ENCODE peak calls at places on chromosomes 1 and 21, in nine cellular contexts. One of them, this sample, is unnamed.

GRCh38 chr1:240582953-240583352 is 29.0 kb downstream of the GREM2 start:
- DNase-seq in CD8-positive, alpha-beta T cell: no peak
- DNase-seq in left ventricle myocardium inferior: no peak
- DNase-seq in fibroblast of villous mesenchyme: peak
- DNase-seq in AG04450: no peak
- DNase-seq in cardiac muscle cell: no peak
- DNase-seq in AG10803: peak
- DNase-seq in fibroblast of lung: peak
- DNase-seq in GM12864: no peak
- DNase-seq in this sample: no peak

GRCh38 chr1:34929853-34930701 is 627 bp upstream of the DLGAP3 start:
- DNase-seq in fibroblast of villous mesenchyme: no peak
- DNase-seq in AG10803: no peak
- DNase-seq in GM12864: no peak
- DNase-seq in cardiac muscle cell: no peak
- DNase-seq in left ventricle myocardium inferior: no peak
- DNase-seq in AG04450: no peak
- DNase-seq in CD8-positive, alpha-beta T cell: no peak
- DNase-seq in fibroblast of lung: no peak
- DNase-seq in this sample: no peak

GRCh38 chr21:45305831-45306230 is 18.1 kb upstream of the POFUT2 start:
- DNase-seq in fibroblast of villous mesenchyme: no peak
- DNase-seq in left ventricle myocardium inferior: peak
- DNase-seq in AG04450: no peak
- DNase-seq in AG10803: no peak
- DNase-seq in GM12864: no peak
- DNase-seq in fibroblast of lung: peak
- DNase-seq in cardiac muscle cell: peak
- DNase-seq in CD8-positive, alpha-beta T cell: no peak
- DNase-seq in this sample: no peak

GRCh38 chr1:16167331-16168143 is 11.7 kb upstream of the EPHA2 start:
- DNase-seq in fibroblast of villous mesenchyme: no peak
- DNase-seq in AG10803: no peak
- DNase-seq in fibroblast of lung: no peak
- DNase-seq in left ventricle myocardium inferior: no peak
- DNase-seq in cardiac muscle cell: no peak
- DNase-seq in AG04450: no peak
- DNase-seq in CD8-positive, alpha-beta T cell: peak
- DNase-seq in GM12864: no peak
- DNase-seq in this sample: peak

GRCh38 chr1:230768903-230769570 is 21.8 kb downstream of the CAPN9 start:
- DNase-seq in fibroblast of villous mesenchyme: peak
- DNase-seq in GM12864: no peak
- DNase-seq in AG04450: peak
- DNase-seq in fibroblast of lung: peak
- DNase-seq in cardiac muscle cell: peak
- DNase-seq in CD8-positive, alpha-beta T cell: no peak
- DNase-seq in left ventricle myocardium inferior: no peak
- DNase-seq in AG10803: peak
- DNase-seq in this sample: no peak

GRCh38 chr1:6441586-6441985 is 17.0 kb downstream of the ESPN start:
- DNase-seq in fibroblast of lung: no peak
- DNase-seq in fibroblast of villous mesenchyme: no peak
- DNase-seq in AG04450: no peak
- DNase-seq in left ventricle myocardium inferior: no peak
- DNase-seq in CD8-positive, alpha-beta T cell: no peak
- DNase-seq in GM12864: no peak
- DNase-seq in cardiac muscle cell: no peak
- DNase-seq in AG10803: no peak
- DNase-seq in this sample: no peak

GRCh38 chr1:155324041-155324716 is 3.5 kb downstream of the RUSC1 start:
- DNase-seq in fibroblast of lung: peak
- DNase-seq in fibroblast of villous mesenchyme: peak
- DNase-seq in cardiac muscle cell: peak
- DNase-seq in CD8-positive, alpha-beta T cell: peak
- DNase-seq in left ventricle myocardium inferior: peak
- DNase-seq in AG04450: peak
- DNase-seq in GM12864: peak
- DNase-seq in AG10803: peak
- DNase-seq in this sample: peak

GRCh38 chr1:54047384-54048315 is 5.4 kb downstream of the TMEM59 start:
- DNase-seq in AG04450: no peak
- DNase-seq in AG10803: no peak
- DNase-seq in fibroblast of villous mesenchyme: peak
- DNase-seq in left ventricle myocardium inferior: no peak
- DNase-seq in GM12864: no peak
- DNase-seq in cardiac muscle cell: no peak
- DNase-seq in CD8-positive, alpha-beta T cell: no peak
- DNase-seq in fibroblast of lung: peak
- DNase-seq in this sample: no peak

GRCh38 chr1:7898962-7899361 is 41.7 kb downstream of the TNFRSF9 start:
- DNase-seq in cardiac muscle cell: no peak
- DNase-seq in AG04450: no peak
- DNase-seq in GM12864: no peak
- DNase-seq in fibroblast of villous mesenchyme: no peak
- DNase-seq in CD8-positive, alpha-beta T cell: no peak
- DNase-seq in left ventricle myocardium inferior: no peak
- DNase-seq in fibroblast of lung: no peak
- DNase-seq in AG10803: no peak
- DNase-seq in this sample: no peak

DNA sequence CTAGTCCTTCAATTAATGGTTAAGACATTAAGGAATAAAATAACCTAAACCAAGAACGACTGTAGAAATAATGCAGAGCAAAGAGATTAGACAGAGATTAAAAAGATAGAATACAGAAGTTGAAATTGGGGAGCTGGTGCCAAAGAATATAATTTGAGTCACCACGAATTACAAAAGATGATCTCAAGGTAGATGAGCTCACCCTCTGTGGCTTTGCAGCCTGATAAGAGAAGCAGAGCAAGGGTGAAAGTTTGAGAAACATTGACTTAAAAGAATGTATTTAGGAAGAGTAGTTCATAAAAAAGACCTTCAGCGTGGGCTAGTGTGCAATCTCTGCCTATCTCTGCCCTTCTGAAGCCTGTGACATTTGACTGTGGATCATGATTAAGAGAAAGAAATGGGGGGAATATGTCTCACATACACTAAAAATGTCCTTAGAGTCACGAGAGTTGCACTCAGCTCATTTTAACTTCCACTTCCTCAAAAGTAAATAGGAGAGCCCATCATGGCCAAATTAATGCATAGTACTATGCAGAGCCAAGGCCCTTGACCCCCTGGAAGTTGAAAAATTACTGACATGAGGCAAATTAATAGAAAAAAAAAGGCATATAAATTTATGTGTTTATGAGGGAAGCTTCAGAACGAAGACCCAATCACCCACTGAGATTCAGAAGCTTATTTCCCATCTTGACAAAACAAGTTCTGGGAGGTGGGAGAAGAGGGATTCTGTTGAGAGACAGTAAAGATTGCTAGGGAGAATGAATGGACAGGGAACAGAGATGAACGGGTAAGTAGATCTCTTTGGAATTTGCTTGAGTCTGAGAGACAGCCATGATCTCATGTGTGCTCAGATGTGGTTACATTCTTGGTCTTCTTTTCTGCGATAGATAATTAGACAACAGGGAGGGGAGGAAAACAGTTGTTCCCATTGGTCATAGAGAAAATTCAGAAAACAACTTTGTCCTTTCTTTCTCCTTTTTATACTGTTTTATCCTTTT is 395.4 kb upstream of the LRRC7 start:
- DNase-seq in AG04450: no peak
- DNase-seq in fibroblast of lung: peak
- DNase-seq in left ventricle myocardium inferior: no peak
- DNase-seq in CD8-positive, alpha-beta T cell: no peak
- DNase-seq in fibroblast of villous mesenchyme: peak
- DNase-seq in AG10803: no peak
- DNase-seq in GM12864: no peak
- DNase-seq in cardiac muscle cell: peak
- DNase-seq in this sample: no peak
- TF ChIP-seq CTCF in AG04450: no peak
- TF ChIP-seq CTCF in fibroblast of lung: no peak
- TF ChIP-seq CTCF in left ventricle myocardium inferior: no peak
- TF ChIP-seq CTCF in CD8-positive, alpha-beta T cell: no peak
- TF ChIP-seq CTCF in fibroblast of villous mesenchyme: no peak
- TF ChIP-seq CTCF in AG10803: no peak
- TF ChIP-seq CTCF in GM12864: no peak
- TF ChIP-seq CTCF in cardiac muscle cell: no peak
- TF ChIP-seq CTCF in this sample: no peak

DNA sequence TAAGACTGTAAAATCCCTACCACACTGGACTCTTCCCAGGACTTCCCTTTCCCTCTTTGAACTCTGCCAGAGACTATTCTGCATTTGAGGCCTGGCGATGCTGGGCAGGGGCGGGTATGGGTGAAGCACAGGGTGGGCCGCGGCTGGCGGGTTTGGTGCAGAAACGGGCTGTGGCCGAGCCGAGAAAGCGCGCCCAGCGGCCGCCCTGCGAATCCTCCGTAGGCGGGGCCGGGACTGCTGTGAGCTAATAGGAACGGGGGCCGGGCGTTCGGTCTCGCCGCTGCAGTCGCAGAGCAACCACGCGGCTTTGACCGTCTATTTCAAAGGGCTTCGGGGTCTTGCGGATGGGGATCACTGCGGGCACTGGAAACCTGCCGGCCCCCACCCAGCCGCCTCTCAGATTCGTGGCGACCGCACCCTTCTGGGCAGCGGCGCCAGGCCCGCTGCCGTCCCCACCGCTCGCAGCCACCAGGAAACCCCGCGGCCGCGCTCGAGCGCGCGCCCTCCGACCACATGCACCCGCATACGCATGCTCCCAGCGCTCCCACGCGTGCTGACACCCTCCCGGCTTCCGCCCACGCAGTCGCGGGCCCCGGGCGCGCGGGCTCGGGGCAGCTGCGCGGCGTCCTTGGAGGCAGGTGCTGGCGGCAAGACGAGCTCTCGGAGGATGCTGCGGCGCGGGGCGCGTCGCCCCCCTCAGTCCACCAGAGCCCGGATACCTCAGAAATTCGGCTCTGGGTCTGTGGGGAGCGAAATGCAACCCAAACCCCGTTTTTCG is 32.7 kb downstream of the DNTTIP2 start:
- DNase-seq in fibroblast of villous mesenchyme: peak
- DNase-seq in cardiac muscle cell: peak
- DNase-seq in AG10803: peak
- DNase-seq in left ventricle myocardium inferior: peak
- DNase-seq in GM12864: peak
- DNase-seq in fibroblast of lung: peak
- DNase-seq in AG04450: peak
- DNase-seq in CD8-positive, alpha-beta T cell: peak
- DNase-seq in this sample: peak
- TF ChIP-seq CTCF in fibroblast of villous mesenchyme: peak
- TF ChIP-seq CTCF in cardiac muscle cell: peak
- TF ChIP-seq CTCF in AG10803: peak
- TF ChIP-seq CTCF in left ventricle myocardium inferior: peak
- TF ChIP-seq CTCF in GM12864: peak
- TF ChIP-seq CTCF in fibroblast of lung: no peak
- TF ChIP-seq CTCF in AG04450: peak
- TF ChIP-seq CTCF in CD8-positive, alpha-beta T cell: no peak
- TF ChIP-seq CTCF in this sample: no peak

DNA sequence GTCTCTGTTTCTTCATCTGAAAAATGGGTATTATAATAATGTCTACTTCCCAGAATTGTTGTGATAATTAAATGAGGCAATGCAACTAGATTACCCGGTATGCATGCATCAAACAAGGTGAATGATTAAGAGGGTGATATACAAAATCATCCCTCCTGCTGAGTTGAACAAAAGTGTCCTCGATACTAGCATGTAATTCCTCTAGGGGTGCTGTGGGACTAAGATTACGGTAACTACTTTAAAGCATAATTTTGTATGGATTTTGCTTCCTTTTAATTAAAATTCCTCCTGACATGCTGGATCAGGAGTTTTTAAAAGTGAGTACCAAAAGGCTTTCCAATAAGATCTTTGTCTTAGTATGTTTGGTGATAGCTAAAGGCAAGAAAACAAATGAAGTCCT is 98.7 kb upstream of the PRMT6 start:
- DNase-seq in GM12864: no peak
- DNase-seq in CD8-positive, alpha-beta T cell: no peak
- DNase-seq in AG04450: no peak
- DNase-seq in fibroblast of villous mesenchyme: no peak
- DNase-seq in left ventricle myocardium inferior: no peak
- DNase-seq in AG10803: no peak
- DNase-seq in cardiac muscle cell: no peak
- DNase-seq in fibroblast of lung: no peak
- DNase-seq in this sample: peak
- TF ChIP-seq CTCF in GM12864: no peak
- TF ChIP-seq CTCF in CD8-positive, alpha-beta T cell: no peak
- TF ChIP-seq CTCF in AG04450: no peak
- TF ChIP-seq CTCF in fibroblast of villous mesenchyme: no peak
- TF ChIP-seq CTCF in left ventricle myocardium inferior: no peak
- TF ChIP-seq CTCF in AG10803: no peak
- TF ChIP-seq CTCF in cardiac muscle cell: no peak
- TF ChIP-seq CTCF in fibroblast of lung: no peak
- TF ChIP-seq CTCF in this sample: no peak

GRCh38 chr1:209590405-209590804 is 6.9 kb downstream of the CAMK1G start:
- DNase-seq in fibroblast of lung: peak
- DNase-seq in GM12864: no peak
- DNase-seq in fibroblast of villous mesenchyme: peak
- DNase-seq in CD8-positive, alpha-beta T cell: no peak
- DNase-seq in left ventricle myocardium inferior: no peak
- DNase-seq in AG04450: no peak
- DNase-seq in cardiac muscle cell: peak
- DNase-seq in AG10803: no peak
- DNase-seq in this sample: no peak
- TF ChIP-seq CTCF in fibroblast of lung: no peak
- TF ChIP-seq CTCF in GM12864: no peak
- TF ChIP-seq CTCF in fibroblast of villous mesenchyme: peak
- TF ChIP-seq CTCF in CD8-positive, alpha-beta T cell: no peak
- TF ChIP-seq CTCF in left ventricle myocardium inferior: peak
- TF ChIP-seq CTCF in AG04450: peak
- TF ChIP-seq CTCF in cardiac muscle cell: peak
- TF ChIP-seq CTCF in AG10803: peak
- TF ChIP-seq CTCF in this sample: no peak

DNA sequence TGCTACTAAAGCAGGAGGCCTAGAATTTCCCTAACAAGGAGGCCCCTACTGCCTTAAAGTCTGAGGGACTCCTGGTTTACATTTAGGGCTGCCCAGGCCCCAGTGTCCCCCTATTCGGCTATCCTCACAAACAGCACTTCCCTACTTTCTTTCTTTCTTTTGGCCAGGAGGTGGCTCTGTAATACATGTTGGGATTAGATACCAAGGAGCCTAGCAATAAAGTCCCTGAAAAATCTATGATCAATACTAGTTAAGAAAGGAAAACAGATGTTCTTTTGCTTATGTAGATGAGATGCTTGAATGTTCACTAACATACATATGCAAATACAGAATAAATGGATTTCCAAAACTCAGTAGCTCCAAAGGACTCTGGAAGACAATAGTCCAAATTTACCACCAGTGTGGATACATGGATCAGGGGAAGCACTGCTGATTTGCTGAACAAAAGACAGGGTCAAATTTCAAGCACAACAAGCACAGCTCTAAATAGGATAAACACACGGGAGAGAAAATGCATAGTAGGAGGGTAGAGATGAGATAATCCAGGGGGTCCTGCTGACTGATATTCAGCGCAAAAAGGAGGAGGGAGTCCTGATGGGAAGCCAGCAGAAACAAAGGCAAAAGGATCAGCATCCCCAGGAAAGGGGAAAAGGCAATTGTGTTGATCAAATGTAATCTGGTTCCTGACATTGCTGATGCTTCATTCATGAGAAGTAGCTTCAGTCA is 240.0 kb downstream of the NUF2 start:
- DNase-seq in cardiac muscle cell: peak
- DNase-seq in CD8-positive, alpha-beta T cell: no peak
- DNase-seq in AG04450: no peak
- DNase-seq in left ventricle myocardium inferior: no peak
- DNase-seq in AG10803: peak
- DNase-seq in fibroblast of lung: peak
- DNase-seq in GM12864: no peak
- DNase-seq in fibroblast of villous mesenchyme: peak
- DNase-seq in this sample: peak
- TF ChIP-seq CTCF in cardiac muscle cell: peak
- TF ChIP-seq CTCF in CD8-positive, alpha-beta T cell: no peak
- TF ChIP-seq CTCF in AG04450: peak
- TF ChIP-seq CTCF in left ventricle myocardium inferior: peak
- TF ChIP-seq CTCF in AG10803: peak
- TF ChIP-seq CTCF in fibroblast of lung: peak
- TF ChIP-seq CTCF in GM12864: no peak
- TF ChIP-seq CTCF in fibroblast of villous mesenchyme: peak
- TF ChIP-seq CTCF in this sample: peak